ENCODE peak calls at places on chromosomes 16 and 17, in six cellular contexts. W, P, R, Q, C and M are unnamed samples.

GRCh38 chr16:67151431-67152097 is 766 bp upstream of the B3GNT9 start:
- DNase-seq in W (no peak), P (peak; percentile 37), R (no peak), Q (no peak), C (no peak), M (no peak)

GRCh38 chr16:17887963-17888362 is 417.2 kb upstream of the XYLT1 start:
- DNase-seq in W (no peak), P (peak; percentile 28), R (no peak), Q (no peak), C (no peak), M (no peak)

GRCh38 chr17:65523411-65523810 is 38.0 kb downstream of the AXIN2 start:
- DNase-seq in W (no peak), P (no peak), R (no peak), Q (no peak), C (no peak), M (no peak)

GRCh38 chr17:39116224-39116623 is 35.2 kb downstream of the PLXDC1 start:
- DNase-seq in W (no peak), P (no peak), R (no peak), Q (no peak), C (no peak), M (no peak)

GRCh38 chr16:31071861-31072260 is 2.2 kb downstream of the ZNF668 start:
- DNase-seq in W (no peak), P (peak; percentile 90), R (no peak), Q (no peak), C (no peak), M (no peak)

GRCh38 chr16:52469775-52470174 is 77.2 kb downstream of the TOX3 start:
- DNase-seq in W (no peak), P (no peak), R (no peak), Q (no peak), C (no peak), M (no peak)

GRCh38 chr17:17018612-17019429 is 23.4 kb upstream of the MPRIP start:
- DNase-seq in W (no peak), P (no peak), R (no peak), Q (no peak), C (no peak), M (peak; percentile 58)

GRCh38 chr17:42886283-42887176 is 14.1 kb upstream of the G6PC1 start:
- DNase-seq in W (no peak), P (no peak), R (no peak), Q (peak; percentile 9), C (peak; percentile 81), M (no peak)

GRCh38 chr16:19502395-19503131 is 19.3 kb downstream of the GDE1 start:
- DNase-seq in W (peak; percentile 66), P (peak; percentile 67), R (peak; percentile 47), Q (peak; percentile 52), C (peak; percentile 69), M (peak; percentile 93)

GRCh38 chr17:80486692-80487091 is 10.3 kb upstream of the NPTX1 start:
- DNase-seq in W (no peak), P (no peak), R (no peak), Q (no peak), C (no peak), M (peak; percentile 85)

GRCh38 chr17:47653442-47653841 is 3.7 kb downstream of the KPNB1 start:
- DNase-seq in W (no peak), P (no peak), R (no peak), Q (no peak), C (no peak), M (no peak)

GRCh38 chr17:77316191-77316641 is 175.4 kb downstream of the SEC14L1 start:
- DNase-seq in W (peak; percentile 59), P (peak; percentile 91), R (no peak), Q (no peak), C (peak; percentile 78), M (peak; percentile 91)

GRCh38 chr17:75394332-75394918 is 11.1 kb downstream of the GRB2 start:
- DNase-seq in W (peak; percentile 46), P (peak; percentile 39), R (no peak), Q (no peak), C (no peak), M (no peak)

GRCh38 chr16:86395477-86395876 is 114.8 kb upstream of the FOXF1 start:
- DNase-seq in W (no peak), P (no peak), R (no peak), Q (no peak), C (no peak), M (no peak)
- H3K4me1 ChIP-seq in W (peaks cover 2% of the 10 kb centered on the region), P (peaks cover 54% of the 10 kb centered on the region), R (no peaks in the 10 kb centered on the region), Q (no peaks in the 10 kb centered on the region), C (no peaks in the 10 kb centered on the region), M (no peaks in the 10 kb centered on the region)

GRCh38 chr16:83720981-83721380 is 86.8 kb upstream of the HSBP1 start:
- DNase-seq in W (no peak), P (no peak), R (no peak), Q (no peak), C (no peak), M (no peak)
- H3K4me1 ChIP-seq in W (no peaks in the 10 kb centered on the region), P (peaks cover 13% of the 10 kb centered on the region), R (no peaks in the 10 kb centered on the region), Q (no peaks in the 10 kb centered on the region), C (no peaks in the 10 kb centered on the region), M (no peaks in the 10 kb centered on the region)

GRCh38 chr16:75258807-75259141 is 7.3 kb upstream of the BCAR1 start:
- DNase-seq in W (peak; percentile 52), P (no peak), R (no peak), Q (no peak), C (no peak), M (peak; percentile 61)
- H3K4me1 ChIP-seq in W (peaks cover 80% of the 10 kb centered on the region), P (peaks cover 53% of the 10 kb centered on the region), R (no peaks in the 10 kb centered on the region), Q (peaks cover 59% of the 10 kb centered on the region), C (peaks cover 10% of the 10 kb centered on the region), M (peaks cover 19% of the 10 kb centered on the region)

GRCh38 chr17:81998222-81998621 is 20.8 kb downstream of the ASPSCR1 start:
- DNase-seq in W (no peak), P (no peak), R (no peak), Q (no peak), C (no peak), M (no peak)
- H3K4me1 ChIP-seq in W (no peaks in the 10 kb centered on the region), P (peaks cover 6% of the 10 kb centered on the region), R (no peaks in the 10 kb centered on the region), Q (peaks cover 12% of the 10 kb centered on the region), C (no peaks in the 10 kb centered on the region), M (no peaks in the 10 kb centered on the region)

GRCh38 chr17:19457046-19457445 is 46.0 kb downstream of the RNF112 start:
- DNase-seq in W (no peak), P (no peak), R (no peak), Q (no peak), C (no peak), M (peak; percentile 57)
- H3K4me1 ChIP-seq in W (no peaks in the 10 kb centered on the region), P (no peaks in the 10 kb centered on the region), R (peaks cover 16% of the 10 kb centered on the region), Q (peaks cover 19% of the 10 kb centered on the region), C (no peaks in the 10 kb centered on the region), M (peaks cover 44% of the 10 kb centered on the region)

GRCh38 chr16:57889960-57890751 is 80.8 kb downstream of the CNGB1 start:
- DNase-seq in W (no peak), P (peak; percentile 69), R (no peak), Q (peak; percentile 41), C (no peak), M (no peak)

GRCh38 chr16:57890752-57891111 is 80.2 kb downstream of the CNGB1 start:
- DNase-seq in W (no peak), P (no peak), R (no peak), Q (no peak), C (no peak), M (no peak)

GRCh38 chr16:57889111-57889510 is 81.8 kb downstream of the CNGB1 start:
- DNase-seq in W (no peak), P (no peak), R (no peak), Q (no peak), C (no peak), M (no peak)

GRCh38 chr16:57888128-57888527 is 82.8 kb downstream of the CNGB1 start:
- DNase-seq in W (no peak), P (no peak), R (no peak), Q (no peak), C (no peak), M (no peak)

GRCh38 chr16:57889522-57889921 is 81.4 kb downstream of the CNGB1 start:
- DNase-seq in W (no peak), P (no peak), R (no peak), Q (no peak), C (no peak), M (no peak)
- H3K4me1 ChIP-seq in W (peaks cover 10% of the 10 kb centered on the region), P (peaks cover 16% of the 10 kb centered on the region), R (no peaks in the 10 kb centered on the region), Q (peaks cover 4% of the 10 kb centered on the region), C (peaks cover 13% of the 10 kb centered on the region), M (no peaks in the 10 kb centered on the region)

GRCh38 chr16:2497116-2497630 is 16.6 kb upstream of the ATP6V0C start:
- DNase-seq in W (peak; percentile 51), P (peak; percentile 55), R (no peak), Q (no peak), C (peak; percentile 86), M (no peak)
- H3K4me1 ChIP-seq in W (peaks cover 27% of the 10 kb centered on the region), P (peaks cover 6% of the 10 kb centered on the region), R (peaks cover 8% of the 10 kb centered on the region), Q (peaks cover 9% of the 10 kb centered on the region), C (peaks cover 4% of the 10 kb centered on the region), M (no peaks in the 10 kb centered on the region)

GRCh38 chr16:86345521-86345920 is 164.8 kb upstream of the FOXF1 start:
- DNase-seq in W (no peak), P (no peak), R (no peak), Q (no peak), C (no peak), M (no peak)
- H3K4me1 ChIP-seq in W (peaks cover 17% of the 10 kb centered on the region), P (peaks cover 18% of the 10 kb centered on the region), R (no peaks in the 10 kb centered on the region), Q (no peaks in the 10 kb centered on the region), C (no peaks in the 10 kb centered on the region), M (peaks cover 4% of the 10 kb centered on the region)

DNA sequence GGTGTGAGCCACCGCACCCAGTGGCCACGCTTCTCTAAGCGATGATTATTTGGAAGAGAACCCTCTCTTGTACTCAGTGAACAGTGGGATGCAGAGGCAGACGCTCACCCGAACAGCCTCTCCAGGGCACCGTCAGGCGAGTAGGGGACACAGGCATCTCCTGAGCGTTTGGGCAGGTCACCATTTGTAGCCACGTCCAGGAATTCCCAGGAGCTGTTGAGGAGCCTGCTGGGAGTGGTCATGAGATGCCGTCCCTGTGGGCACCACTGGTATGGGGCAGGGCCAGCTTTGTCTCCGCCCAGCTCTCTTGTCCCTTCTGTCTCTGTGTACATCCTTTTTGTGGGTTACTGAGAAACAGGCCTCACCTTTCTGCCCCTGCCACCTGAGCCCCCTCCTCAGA is 81.3 kb upstream of the ZNF469 start:
- DNase-seq in W (no peak), P (no peak), R (no peak), Q (no peak), C (no peak), M (no peak)
- H3K4me1 ChIP-seq in W (peaks cover 48% of the 10 kb centered on the region), P (peaks cover 54% of the 10 kb centered on the region), R (no peaks in the 10 kb centered on the region), Q (no peaks in the 10 kb centered on the region), C (no peaks in the 10 kb centered on the region), M (no peaks in the 10 kb centered on the region)

GRCh38 chr16:57621521-57622268 is 6.7 kb upstream of the ADGRG1 start:
- DNase-seq in W (no peak), P (peak; percentile 9), R (no peak), Q (no peak), C (no peak), M (peak; percentile 42)
- H3K4me1 ChIP-seq in W (peaks cover 14% of the 10 kb centered on the region), P (no peaks in the 10 kb centered on the region), R (peaks cover 8% of the 10 kb centered on the region), Q (peaks cover 13% of the 10 kb centered on the region), C (no peaks in the 10 kb centered on the region), M (no peaks in the 10 kb centered on the region)